ENCODE peak calls at places on chromosomes 16 and 17, in six cellular contexts. R is D341Med, G is heart right ventricle, L is stomach, C is AG04450, M is H7. T is an unnamed sample.

GRCh38 chr17:31558748-31559646 is 167.5 kb downstream of the RAB11FIP4 start:
- DNase-seq in R (peak), M (peak), L (peak), C (no peak), G (peak), T (peak)

GRCh38 chr16:27745348-27745747 is 195.4 kb downstream of the KATNIP start:
- DNase-seq in M (no peak), C (no peak), G (no peak), R (no peak), L (no peak), T (no peak)

GRCh38 chr17:29732613-29733012 is 109.9 kb upstream of the CORO6 start:
- DNase-seq in G (no peak), R (no peak), L (no peak), C (no peak), M (no peak), T (no peak)

GRCh38 chr17:67850991-67851631 is 25.8 kb downstream of the BPTF start:
- DNase-seq in R (no peak), C (no peak), G (no peak), M (no peak), L (no peak), T (no peak)

GRCh38 chr17:44645341-44645740 is 10.9 kb upstream of the MEIOC start:
- DNase-seq in C (no peak), G (no peak), L (no peak), M (no peak), R (no peak), T (no peak)

GRCh38 chr17:73786286-73786743 is 142.1 kb upstream of the SDK2 start:
- DNase-seq in L (peak), C (no peak), R (no peak), M (peak), G (no peak), T (no peak)

GRCh38 chr17:39197380-39198185 is at the start of gene CACNB1:
- DNase-seq in G (peak), C (peak), R (peak), L (peak), M (peak), T (peak)

GRCh38 chr17:75661531-75661930 is 5.4 kb downstream of the RECQL5 start:
- DNase-seq in L (no peak), R (no peak), M (no peak), C (no peak), G (no peak), T (no peak)

T was measured in right atrium auricular region.